ENCODE peak calls at places on chromosomes 2 and 18, in five cellular contexts. P, D, B, E and K are unnamed samples.

GRCh38 chr18:3305354-3305762 is 43.4 kb downstream of the MYL12B start:
- DNase-seq in D (peak), P (peak), B (no peak), E (no peak), K (no peak)

GRCh38 chr2:205947621-205948495 is 138.1 kb downstream of the INO80D start:
- DNase-seq in P (peak), B (peak), E (no peak), D (peak), K (peak)

GRCh38 chr18:41600693-41601391 is 354.2 kb upstream of the PIK3C3 start:
- DNase-seq in E (no peak), P (no peak), D (no peak), B (no peak), K (no peak)

GRCh38 chr18:63140997-63141776 is 178.4 kb downstream of the BCL2 start:
- DNase-seq in D (no peak), P (no peak), B (no peak), E (no peak), K (no peak)

GRCh38 chr18:7812431-7813063 is 245.4 kb downstream of the PTPRM start:
- DNase-seq in B (peak), P (peak), E (no peak), D (no peak), K (no peak)

GRCh38 chr2:136131961-136132839 is 14.3 kb upstream of the CXCR4 start:
- DNase-seq in D (no peak), E (peak), B (no peak), P (no peak), K (no peak)

GRCh38 chr2:60391250-60392013 is 162.0 kb downstream of the BCL11A start:
- DNase-seq in D (no peak), E (no peak), B (no peak), P (no peak), K (no peak)

GRCh38 chr18:10242922-10243680 is 211.3 kb upstream of the APCDD1 start:
- DNase-seq in E (no peak), P (no peak), D (peak), B (no peak), K (no peak)

GRCh38 chr18:59570101-59570875 is 126.9 kb downstream of the CCBE1 start:
- DNase-seq in B (no peak), P (peak), D (no peak), E (no peak), K (no peak)

DNA sequence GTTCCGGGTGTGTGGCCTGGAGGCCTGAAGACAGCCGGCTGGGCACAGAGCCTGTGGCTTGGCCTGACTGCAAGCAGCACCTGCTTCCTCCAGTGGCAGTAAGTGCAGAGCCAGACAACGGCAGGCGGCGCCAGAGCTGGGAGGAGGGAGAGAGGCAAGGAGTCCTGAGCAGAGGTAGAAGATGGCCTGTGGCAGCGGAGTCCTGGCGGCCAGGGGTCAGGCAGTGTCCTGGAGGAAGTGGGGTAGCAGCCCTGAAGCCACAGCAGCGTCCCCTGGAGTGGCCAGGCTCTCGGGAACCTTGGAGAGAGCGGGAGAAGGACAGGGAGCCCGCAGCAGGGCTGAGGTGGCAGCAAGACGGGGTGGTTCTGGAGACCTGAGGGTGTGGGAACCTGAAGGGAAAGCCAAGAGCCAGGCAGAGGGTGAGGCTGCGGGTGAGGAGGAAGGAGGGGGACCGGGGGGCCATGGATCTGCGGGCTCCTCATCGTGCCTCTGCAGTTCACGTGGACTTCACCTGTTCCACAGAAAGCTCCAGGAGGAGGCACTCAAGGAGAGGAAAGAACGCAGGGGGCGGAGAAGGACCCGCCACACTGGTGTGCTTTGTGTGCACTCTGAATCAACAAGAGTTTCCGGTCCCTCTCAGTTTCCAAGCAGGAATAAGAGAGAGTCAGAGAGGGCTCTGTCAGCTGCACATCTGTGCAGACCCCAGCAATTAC is 85.9 kb downstream of the USP40 start:
- DNase-seq in D (no peak), B (peak), E (no peak), P (no peak), K (no peak)
- TF ChIP-seq MXI1 in D (no peak), B (no peak), E (no peak), P (no peak), K (no peak)

GRCh38 chr18:74644713-74645112 is 47.0 kb downstream of the ZNF407 start:
- DNase-seq in B (no peak), D (no peak), E (no peak), P (no peak), K (no peak)

DNA sequence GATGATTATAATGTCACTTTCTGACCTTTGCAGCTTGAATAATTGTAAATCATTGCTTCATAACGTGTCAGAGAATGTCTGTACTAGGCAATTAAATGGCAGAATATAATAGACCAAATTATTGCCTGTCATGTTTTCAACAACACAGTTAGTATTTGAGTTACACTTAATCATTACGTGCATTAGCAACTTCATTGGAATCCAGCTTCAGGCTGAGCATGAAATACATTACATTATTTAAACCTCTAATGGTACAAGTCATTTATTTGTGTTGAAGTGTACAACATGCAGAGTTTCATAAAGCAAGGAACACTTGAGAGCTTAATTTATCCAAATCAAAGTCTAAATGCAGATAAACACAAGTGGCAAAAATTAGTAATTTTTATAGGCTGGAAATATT is 48.0 kb downstream of the ZNF407 start:
- DNase-seq in D (no peak), P (peak), E (no peak), B (no peak), K (no peak)
- TF ChIP-seq MXI1 in D (no peak), P (no peak), E (no peak), B (no peak), K (no peak)

DNA sequence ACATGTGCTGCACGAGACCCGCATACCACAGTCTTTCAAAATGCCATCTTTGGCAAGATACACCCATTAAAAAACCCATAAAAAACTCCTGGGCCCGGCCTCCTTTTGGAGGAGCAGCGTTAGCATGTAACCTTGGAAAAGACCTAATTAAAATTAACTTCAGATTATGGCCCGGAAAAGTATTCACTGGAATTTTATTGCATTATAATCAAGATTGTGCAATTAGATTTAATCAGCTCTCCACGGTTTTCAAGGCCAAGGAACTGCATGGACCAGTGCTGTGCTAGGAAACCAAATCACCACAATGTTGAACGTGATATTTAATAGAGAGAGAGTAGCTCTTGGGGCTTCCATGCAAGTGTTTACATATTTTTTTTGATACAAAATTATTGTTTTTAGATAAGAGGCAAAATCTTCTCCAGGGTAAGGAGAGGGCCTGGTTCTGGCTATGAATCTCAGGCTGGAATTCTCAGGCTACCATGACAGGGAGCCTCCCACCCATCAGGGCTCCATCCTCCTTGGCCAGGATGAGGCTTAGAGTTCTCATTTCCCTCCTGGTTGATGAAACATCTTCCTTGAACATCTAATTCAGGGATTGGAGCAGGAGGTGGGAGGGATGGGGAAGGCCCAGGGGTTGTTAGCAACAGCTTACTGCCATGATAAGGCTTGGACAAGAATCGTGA is 82.0 kb upstream of the TTC39C start:
- DNase-seq in D (no peak), P (no peak), B (no peak), E (no peak), K (no peak)
- TF ChIP-seq MXI1 in D (no peak), P (no peak), B (no peak), E (no peak), K (no peak)

GRCh38 chr2:240411261-240412160 is 24.0 kb upstream of the GPC1 start:
- DNase-seq in E (no peak), B (no peak), P (no peak), D (no peak), K (no peak)
- TF ChIP-seq MXI1 in E (no peak), B (no peak), P (no peak), D (no peak), K (no peak)

GRCh38 chr2:101253013-101253712 is 477 bp downstream of the CNOT11 start:
- DNase-seq in P (peak), B (no peak), E (no peak), D (peak), K (no peak)
- TF ChIP-seq MXI1 in P (no peak), B (no peak), E (no peak), D (peak), K (peak)

GRCh38 chr2:7378642-7379041 is 461.4 kb downstream of the RNF144A start:
- DNase-seq in E (no peak), D (no peak), B (no peak), P (no peak), K (peak)
- TF ChIP-seq MXI1 in E (no peak), D (no peak), B (no peak), P (no peak), K (no peak)